ENCODE peak calls at places on chromosomes 5 and 9, in ten cellular contexts. One of them, this sample, is unnamed.
A peak's percentile ranks its signal among the peaks of the same experiment; 100 is the strongest.

GRCh38 chr9:129885018-129885669 is 49.9 kb downstream of the USP20 start:
- DNase-seq in T47D: peak; percentile 80
- DNase-seq in HTR-8/SVneo: no peak
- DNase-seq in upper lobe of right lung: peak; percentile 76
- DNase-seq in smooth muscle cell of the brain vasculature: no peak
- DNase-seq in IMR-90: no peak
- DNase-seq in HT-29: peak; percentile 59
- DNase-seq in activated T-helper 1 cell treated with anti-CD3 and anti-CD28 coated beads, Interleukin-12 subunit alpha, Interleukin-12 subunit beta, Interleukin-2, Interleukin-4 antibody, amounts not matched to agents 30 ng/mL and 10 ng/mL and 1 ng/mL, durations not matched to agents 14 hours and 24 hours and 36 hours: peak; percentile 41
- DNase-seq in endothelial cell: no peak
- DNase-seq in bronchial epithelial cell: no peak
- DNase-seq in this sample: no peak

GRCh38 chr9:126683698-126684044 is 69.9 kb downstream of the LMX1B start:
- DNase-seq in IMR-90: no peak
- DNase-seq in T47D: no peak
- DNase-seq in activated T-helper 1 cell treated with anti-CD3 and anti-CD28 coated beads, Interleukin-12 subunit alpha, Interleukin-12 subunit beta, Interleukin-2, Interleukin-4 antibody, amounts not matched to agents 30 ng/mL and 10 ng/mL and 1 ng/mL, durations not matched to agents 14 hours and 24 hours and 36 hours: no peak
- DNase-seq in smooth muscle cell of the brain vasculature: no peak
- DNase-seq in HT-29: no peak
- DNase-seq in upper lobe of right lung: no peak
- DNase-seq in bronchial epithelial cell: no peak
- DNase-seq in endothelial cell: no peak
- DNase-seq in HTR-8/SVneo: no peak
- DNase-seq in this sample: no peak

GRCh38 chr9:2153599-2154217 is 138.6 kb downstream of the SMARCA2 start:
- DNase-seq in T47D: no peak
- DNase-seq in activated T-helper 1 cell treated with anti-CD3 and anti-CD28 coated beads, Interleukin-12 subunit alpha, Interleukin-12 subunit beta, Interleukin-2, Interleukin-4 antibody, amounts not matched to agents 30 ng/mL and 10 ng/mL and 1 ng/mL, durations not matched to agents 14 hours and 24 hours and 36 hours: no peak
- DNase-seq in upper lobe of right lung: no peak
- DNase-seq in smooth muscle cell of the brain vasculature: no peak
- DNase-seq in IMR-90: no peak
- DNase-seq in HT-29: no peak
- DNase-seq in HTR-8/SVneo: no peak
- DNase-seq in endothelial cell: no peak
- DNase-seq in bronchial epithelial cell: peak; percentile 64
- DNase-seq in this sample: no peak

GRCh38 chr5:143398451-143399237 is 4.8 kb downstream of the NR3C1 start:
- DNase-seq in bronchial epithelial cell: peak; percentile 37
- DNase-seq in HTR-8/SVneo: no peak
- DNase-seq in smooth muscle cell of the brain vasculature: no peak
- DNase-seq in HT-29: no peak
- DNase-seq in activated T-helper 1 cell treated with anti-CD3 and anti-CD28 coated beads, Interleukin-12 subunit alpha, Interleukin-12 subunit beta, Interleukin-2, Interleukin-4 antibody, amounts not matched to agents 30 ng/mL and 10 ng/mL and 1 ng/mL, durations not matched to agents 14 hours and 24 hours and 36 hours: no peak
- DNase-seq in T47D: no peak
- DNase-seq in endothelial cell: no peak
- DNase-seq in IMR-90: peak; percentile 12
- DNase-seq in upper lobe of right lung: no peak
- DNase-seq in this sample: no peak

GRCh38 chr9:83623634-83623991 is 670 bp downstream of the IDNK start:
- DNase-seq in bronchial epithelial cell: no peak
- DNase-seq in upper lobe of right lung: no peak
- DNase-seq in IMR-90: no peak
- DNase-seq in T47D: no peak
- DNase-seq in endothelial cell: no peak
- DNase-seq in activated T-helper 1 cell treated with anti-CD3 and anti-CD28 coated beads, Interleukin-12 subunit alpha, Interleukin-12 subunit beta, Interleukin-2, Interleukin-4 antibody, amounts not matched to agents 30 ng/mL and 10 ng/mL and 1 ng/mL, durations not matched to agents 14 hours and 24 hours and 36 hours: no peak
- DNase-seq in HTR-8/SVneo: no peak
- DNase-seq in smooth muscle cell of the brain vasculature: no peak
- DNase-seq in HT-29: peak; percentile 64
- DNase-seq in this sample: no peak

GRCh38 chr5:91206734-91207133 is 176.4 kb downstream of the ARRDC3 start:
- DNase-seq in bronchial epithelial cell: peak; percentile 85
- DNase-seq in T47D: no peak
- DNase-seq in endothelial cell: no peak
- DNase-seq in upper lobe of right lung: no peak
- DNase-seq in activated T-helper 1 cell treated with anti-CD3 and anti-CD28 coated beads, Interleukin-12 subunit alpha, Interleukin-12 subunit beta, Interleukin-2, Interleukin-4 antibody, amounts not matched to agents 30 ng/mL and 10 ng/mL and 1 ng/mL, durations not matched to agents 14 hours and 24 hours and 36 hours: no peak
- DNase-seq in smooth muscle cell of the brain vasculature: no peak
- DNase-seq in IMR-90: peak; percentile 90
- DNase-seq in HT-29: no peak
- DNase-seq in HTR-8/SVneo: no peak
- DNase-seq in this sample: peak; percentile 60

GRCh38 chr5:94908889-94909480 is 290.5 kb downstream of the SLF1 start:
- DNase-seq in upper lobe of right lung: no peak
- DNase-seq in HT-29: peak; percentile 73
- DNase-seq in smooth muscle cell of the brain vasculature: no peak
- DNase-seq in endothelial cell: peak; percentile 26
- DNase-seq in IMR-90: peak; percentile 37
- DNase-seq in T47D: peak; percentile 54
- DNase-seq in HTR-8/SVneo: peak; percentile 29
- DNase-seq in bronchial epithelial cell: peak; percentile 47
- DNase-seq in activated T-helper 1 cell treated with anti-CD3 and anti-CD28 coated beads, Interleukin-12 subunit alpha, Interleukin-12 subunit beta, Interleukin-2, Interleukin-4 antibody, amounts not matched to agents 30 ng/mL and 10 ng/mL and 1 ng/mL, durations not matched to agents 14 hours and 24 hours and 36 hours: no peak
- DNase-seq in this sample: peak; percentile 37

GRCh38 chr9:68739631-68740174 is 34.7 kb downstream of the PIP5K1B start:
- DNase-seq in endothelial cell: no peak
- DNase-seq in HTR-8/SVneo: no peak
- DNase-seq in upper lobe of right lung: no peak
- DNase-seq in HT-29: peak; percentile 85
- DNase-seq in IMR-90: no peak
- DNase-seq in smooth muscle cell of the brain vasculature: no peak
- DNase-seq in activated T-helper 1 cell treated with anti-CD3 and anti-CD28 coated beads, Interleukin-12 subunit alpha, Interleukin-12 subunit beta, Interleukin-2, Interleukin-4 antibody, amounts not matched to agents 30 ng/mL and 10 ng/mL and 1 ng/mL, durations not matched to agents 14 hours and 24 hours and 36 hours: no peak
- DNase-seq in bronchial epithelial cell: no peak
- DNase-seq in T47D: no peak
- DNase-seq in this sample: no peak

GRCh38 chr9:110334871-110335270 is 2.8 kb downstream of the TXNDC8 start:
- DNase-seq in activated T-helper 1 cell treated with anti-CD3 and anti-CD28 coated beads, Interleukin-12 subunit alpha, Interleukin-12 subunit beta, Interleukin-2, Interleukin-4 antibody, amounts not matched to agents 30 ng/mL and 10 ng/mL and 1 ng/mL, durations not matched to agents 14 hours and 24 hours and 36 hours: no peak
- DNase-seq in HT-29: no peak
- DNase-seq in bronchial epithelial cell: no peak
- DNase-seq in T47D: no peak
- DNase-seq in upper lobe of right lung: no peak
- DNase-seq in smooth muscle cell of the brain vasculature: no peak
- DNase-seq in IMR-90: no peak
- DNase-seq in HTR-8/SVneo: no peak
- DNase-seq in endothelial cell: no peak
- DNase-seq in this sample: no peak

GRCh38 chr9:5435912-5436311 is 1.8 kb downstream of the PLGRKT start:
- DNase-seq in IMR-90: no peak
- DNase-seq in HT-29: peak; percentile 27
- DNase-seq in bronchial epithelial cell: peak; percentile 69
- DNase-seq in endothelial cell: no peak
- DNase-seq in upper lobe of right lung: no peak
- DNase-seq in smooth muscle cell of the brain vasculature: no peak
- DNase-seq in activated T-helper 1 cell treated with anti-CD3 and anti-CD28 coated beads, Interleukin-12 subunit alpha, Interleukin-12 subunit beta, Interleukin-2, Interleukin-4 antibody, amounts not matched to agents 30 ng/mL and 10 ng/mL and 1 ng/mL, durations not matched to agents 14 hours and 24 hours and 36 hours: no peak
- DNase-seq in HTR-8/SVneo: no peak
- DNase-seq in T47D: peak; percentile 77
- DNase-seq in this sample: no peak